ENCODE peak calls at places on chromosomes 6 and 20, in nine cellular contexts. One of them, this sample, is unnamed. For H3K36me3, the result is how much of the 10 kb centered on the place peaks cover.

GRCh38 chr20:41249781-41250281 is 67.7 kb downstream of the ZHX3 start:
- DNase-seq in cardiac muscle cell: peak
- DNase-seq in sigmoid colon: peak
- DNase-seq in Caco-2: peak
- DNase-seq in upper lobe of left lung: no peak
- DNase-seq in naive thymus-derived CD4-positive, alpha-beta T cell: no peak
- DNase-seq in GM23338: peak
- DNase-seq in IMR-90: peak
- DNase-seq in spleen: no peak
- DNase-seq in this sample: no peak

GRCh38 chr6:14734416-14735340 is 511.2 kb upstream of the JARID2 start:
- DNase-seq in cardiac muscle cell: peak
- DNase-seq in sigmoid colon: no peak
- DNase-seq in Caco-2: no peak
- DNase-seq in upper lobe of left lung: no peak
- DNase-seq in naive thymus-derived CD4-positive, alpha-beta T cell: peak
- DNase-seq in GM23338: no peak
- DNase-seq in IMR-90: peak
- DNase-seq in spleen: no peak
- DNase-seq in this sample: no peak

GRCh38 chr6:692356-692851 is 535 bp downstream of the EXOC2 start:
- DNase-seq in cardiac muscle cell: peak
- DNase-seq in sigmoid colon: peak
- DNase-seq in Caco-2: peak
- DNase-seq in upper lobe of left lung: peak
- DNase-seq in naive thymus-derived CD4-positive, alpha-beta T cell: peak
- DNase-seq in GM23338: peak
- DNase-seq in IMR-90: peak
- DNase-seq in spleen: peak
- DNase-seq in this sample: no peak

GRCh38 chr6:168865-169455 is 123.3 kb upstream of the DUSP22 start:
- DNase-seq in cardiac muscle cell: peak
- DNase-seq in sigmoid colon: no peak
- DNase-seq in Caco-2: no peak
- DNase-seq in upper lobe of left lung: no peak
- DNase-seq in naive thymus-derived CD4-positive, alpha-beta T cell: peak
- DNase-seq in GM23338: peak
- DNase-seq in IMR-90: peak
- DNase-seq in spleen: no peak
- DNase-seq in this sample: no peak

GRCh38 chr20:35014537-35014936 is 58.9 kb downstream of the MYH7B start:
- DNase-seq in cardiac muscle cell: no peak
- DNase-seq in sigmoid colon: no peak
- DNase-seq in Caco-2: no peak
- DNase-seq in upper lobe of left lung: no peak
- DNase-seq in naive thymus-derived CD4-positive, alpha-beta T cell: no peak
- DNase-seq in GM23338: no peak
- DNase-seq in IMR-90: no peak
- DNase-seq in spleen: no peak
- DNase-seq in this sample: peak

GRCh38 chr6:149566372-149567193 is at the start of gene GINM1:
- DNase-seq in cardiac muscle cell: peak
- DNase-seq in sigmoid colon: peak
- DNase-seq in Caco-2: peak
- DNase-seq in upper lobe of left lung: peak
- DNase-seq in naive thymus-derived CD4-positive, alpha-beta T cell: peak
- DNase-seq in GM23338: peak
- DNase-seq in IMR-90: peak
- DNase-seq in spleen: peak
- DNase-seq in this sample: no peak

GRCh38 chr6:120055071-120055470 is 705.5 kb upstream of the MAN1A1 start:
- DNase-seq in cardiac muscle cell: no peak
- DNase-seq in sigmoid colon: no peak
- DNase-seq in Caco-2: no peak
- DNase-seq in upper lobe of left lung: no peak
- DNase-seq in naive thymus-derived CD4-positive, alpha-beta T cell: no peak
- DNase-seq in GM23338: no peak
- DNase-seq in IMR-90: no peak
- DNase-seq in spleen: no peak
- DNase-seq in this sample: no peak

GRCh38 chr6:167279766-167280440 is 11.2 kb upstream of the UNC93A start:
- DNase-seq in cardiac muscle cell: no peak
- DNase-seq in sigmoid colon: no peak
- DNase-seq in Caco-2: no peak
- DNase-seq in upper lobe of left lung: no peak
- DNase-seq in naive thymus-derived CD4-positive, alpha-beta T cell: no peak
- DNase-seq in GM23338: no peak
- DNase-seq in IMR-90: no peak
- DNase-seq in spleen: no peak
- DNase-seq in this sample: no peak

GRCh38 chr6:169664227-169664626 is 37.6 kb downstream of the WDR27 start:
- DNase-seq in cardiac muscle cell: no peak
- DNase-seq in sigmoid colon: no peak
- DNase-seq in Caco-2: no peak
- DNase-seq in upper lobe of left lung: no peak
- DNase-seq in naive thymus-derived CD4-positive, alpha-beta T cell: no peak
- DNase-seq in GM23338: no peak
- DNase-seq in IMR-90: no peak
- DNase-seq in spleen: no peak
- DNase-seq in this sample: no peak

GRCh38 chr20:15289337-15289736 is 951.9 kb upstream of the FLRT3 start:
- DNase-seq in cardiac muscle cell: no peak
- DNase-seq in sigmoid colon: no peak
- DNase-seq in Caco-2: no peak
- DNase-seq in upper lobe of left lung: no peak
- DNase-seq in naive thymus-derived CD4-positive, alpha-beta T cell: no peak
- DNase-seq in GM23338: no peak
- DNase-seq in IMR-90: no peak
- DNase-seq in spleen: no peak
- DNase-seq in this sample: no peak

GRCh38 chr6:168053086-168053956 is 25.7 kb downstream of the FRMD1 start:
- DNase-seq in cardiac muscle cell: no peak
- DNase-seq in sigmoid colon: no peak
- DNase-seq in Caco-2: no peak
- DNase-seq in upper lobe of left lung: no peak
- DNase-seq in naive thymus-derived CD4-positive, alpha-beta T cell: no peak
- DNase-seq in GM23338: no peak
- DNase-seq in IMR-90: no peak
- DNase-seq in spleen: peak
- DNase-seq in this sample: no peak

GRCh38 chr20:9110365-9110764 is 41.5 kb downstream of the PLCB4 start:
- DNase-seq in cardiac muscle cell: no peak
- DNase-seq in sigmoid colon: no peak
- DNase-seq in Caco-2: no peak
- DNase-seq in upper lobe of left lung: no peak
- DNase-seq in naive thymus-derived CD4-positive, alpha-beta T cell: no peak
- DNase-seq in GM23338: no peak
- DNase-seq in IMR-90: peak
- DNase-seq in spleen: no peak
- DNase-seq in this sample: no peak

GRCh38 chr6:24332306-24332705 is 25.6 kb downstream of the DCDC2 start:
- DNase-seq in cardiac muscle cell: peak
- DNase-seq in sigmoid colon: no peak
- DNase-seq in Caco-2: peak
- DNase-seq in upper lobe of left lung: no peak
- DNase-seq in naive thymus-derived CD4-positive, alpha-beta T cell: no peak
- DNase-seq in GM23338: no peak
- DNase-seq in IMR-90: no peak
- DNase-seq in spleen: no peak
- DNase-seq in this sample: no peak

GRCh38 chr6:22613695-22614094 is 44.3 kb downstream of the HDGFL1 start:
- DNase-seq in cardiac muscle cell: peak
- DNase-seq in sigmoid colon: no peak
- DNase-seq in Caco-2: no peak
- DNase-seq in upper lobe of left lung: no peak
- DNase-seq in naive thymus-derived CD4-positive, alpha-beta T cell: no peak
- DNase-seq in GM23338: no peak
- DNase-seq in IMR-90: peak
- DNase-seq in spleen: no peak
- DNase-seq in this sample: no peak

GRCh38 chr6:28105286-28105685 is 19.1 kb upstream of the ZSCAN16 start:
- DNase-seq in cardiac muscle cell: peak
- DNase-seq in sigmoid colon: no peak
- DNase-seq in Caco-2: no peak
- DNase-seq in upper lobe of left lung: no peak
- DNase-seq in naive thymus-derived CD4-positive, alpha-beta T cell: no peak
- DNase-seq in GM23338: peak
- DNase-seq in IMR-90: no peak
- DNase-seq in spleen: no peak
- DNase-seq in this sample: no peak

GRCh38 chr6:100435299-100435698 is 29.4 kb downstream of the SIM1 start:
- DNase-seq in cardiac muscle cell: no peak
- DNase-seq in sigmoid colon: no peak
- DNase-seq in Caco-2: no peak
- DNase-seq in upper lobe of left lung: no peak
- DNase-seq in naive thymus-derived CD4-positive, alpha-beta T cell: no peak
- DNase-seq in GM23338: peak
- DNase-seq in IMR-90: no peak
- DNase-seq in spleen: no peak
- DNase-seq in this sample: no peak

GRCh38 chr6:89667872-89668556 is 29.5 kb upstream of the LYRM2 start:
- DNase-seq in cardiac muscle cell: peak
- DNase-seq in sigmoid colon: no peak
- DNase-seq in Caco-2: no peak
- DNase-seq in upper lobe of left lung: no peak
- DNase-seq in naive thymus-derived CD4-positive, alpha-beta T cell: no peak
- DNase-seq in GM23338: peak
- DNase-seq in IMR-90: no peak
- DNase-seq in spleen: no peak
- DNase-seq in this sample: no peak
- H3K36me3 ChIP-seq in cardiac muscle cell: half or more
- H3K36me3 ChIP-seq in sigmoid colon: under half
- H3K36me3 ChIP-seq in Caco-2: under half
- H3K36me3 ChIP-seq in upper lobe of left lung: half or more
- H3K36me3 ChIP-seq in naive thymus-derived CD4-positive, alpha-beta T cell: under half
- H3K36me3 ChIP-seq in GM23338: half or more
- H3K36me3 ChIP-seq in IMR-90: under half
- H3K36me3 ChIP-seq in spleen: under half
- H3K36me3 ChIP-seq in this sample: under half

DNA sequence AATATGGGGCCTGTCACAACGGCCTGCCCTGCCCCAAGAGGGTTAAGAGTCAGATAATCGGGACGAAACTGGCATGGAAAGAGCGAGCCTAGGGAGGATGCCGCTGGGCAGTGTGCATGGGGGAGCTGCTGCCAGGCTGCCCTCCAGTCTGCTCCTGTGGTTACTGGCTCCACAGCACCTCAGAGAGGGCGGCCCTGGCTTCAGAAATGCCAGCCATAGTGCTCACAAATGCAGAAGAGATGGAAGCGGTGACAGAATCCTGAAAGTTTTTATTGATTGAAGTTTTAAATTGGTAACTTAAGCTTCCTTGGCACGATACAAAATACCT is 57.9 kb downstream of the VAPB start:
- DNase-seq in cardiac muscle cell: no peak
- DNase-seq in sigmoid colon: no peak
- DNase-seq in Caco-2: no peak
- DNase-seq in upper lobe of left lung: no peak
- DNase-seq in naive thymus-derived CD4-positive, alpha-beta T cell: no peak
- DNase-seq in GM23338: no peak
- DNase-seq in IMR-90: no peak
- DNase-seq in spleen: no peak
- DNase-seq in this sample: no peak
- H3K36me3 ChIP-seq in cardiac muscle cell: under half
- H3K36me3 ChIP-seq in sigmoid colon: under half
- H3K36me3 ChIP-seq in Caco-2: under half
- H3K36me3 ChIP-seq in upper lobe of left lung: half or more
- H3K36me3 ChIP-seq in naive thymus-derived CD4-positive, alpha-beta T cell: under half
- H3K36me3 ChIP-seq in GM23338: under half
- H3K36me3 ChIP-seq in IMR-90: under half
- H3K36me3 ChIP-seq in spleen: under half
- H3K36me3 ChIP-seq in this sample: under half

GRCh38 chr6:137877113-137877512 is 10.1 kb downstream of the TNFAIP3 start:
- DNase-seq in cardiac muscle cell: no peak
- DNase-seq in sigmoid colon: no peak
- DNase-seq in Caco-2: no peak
- DNase-seq in upper lobe of left lung: no peak
- DNase-seq in naive thymus-derived CD4-positive, alpha-beta T cell: peak
- DNase-seq in GM23338: no peak
- DNase-seq in IMR-90: no peak
- DNase-seq in spleen: no peak
- DNase-seq in this sample: no peak

GRCh38 chr6:137878070-137878809 is 11.2 kb downstream of the TNFAIP3 start:
- DNase-seq in cardiac muscle cell: no peak
- DNase-seq in sigmoid colon: no peak
- DNase-seq in Caco-2: no peak
- DNase-seq in upper lobe of left lung: no peak
- DNase-seq in naive thymus-derived CD4-positive, alpha-beta T cell: peak
- DNase-seq in GM23338: no peak
- DNase-seq in IMR-90: no peak
- DNase-seq in spleen: no peak
- DNase-seq in this sample: no peak

GRCh38 chr6:137874204-137875001 is 7.3 kb downstream of the TNFAIP3 start:
- DNase-seq in cardiac muscle cell: peak
- DNase-seq in sigmoid colon: no peak
- DNase-seq in Caco-2: no peak
- DNase-seq in upper lobe of left lung: peak
- DNase-seq in naive thymus-derived CD4-positive, alpha-beta T cell: peak
- DNase-seq in GM23338: no peak
- DNase-seq in IMR-90: no peak
- DNase-seq in spleen: no peak
- DNase-seq in this sample: no peak

GRCh38 chr6:137875606-137876005 is 8.5 kb downstream of the TNFAIP3 start:
- DNase-seq in cardiac muscle cell: no peak
- DNase-seq in sigmoid colon: no peak
- DNase-seq in Caco-2: no peak
- DNase-seq in upper lobe of left lung: no peak
- DNase-seq in naive thymus-derived CD4-positive, alpha-beta T cell: peak
- DNase-seq in GM23338: no peak
- DNase-seq in IMR-90: no peak
- DNase-seq in spleen: no peak
- DNase-seq in this sample: no peak

DNA sequence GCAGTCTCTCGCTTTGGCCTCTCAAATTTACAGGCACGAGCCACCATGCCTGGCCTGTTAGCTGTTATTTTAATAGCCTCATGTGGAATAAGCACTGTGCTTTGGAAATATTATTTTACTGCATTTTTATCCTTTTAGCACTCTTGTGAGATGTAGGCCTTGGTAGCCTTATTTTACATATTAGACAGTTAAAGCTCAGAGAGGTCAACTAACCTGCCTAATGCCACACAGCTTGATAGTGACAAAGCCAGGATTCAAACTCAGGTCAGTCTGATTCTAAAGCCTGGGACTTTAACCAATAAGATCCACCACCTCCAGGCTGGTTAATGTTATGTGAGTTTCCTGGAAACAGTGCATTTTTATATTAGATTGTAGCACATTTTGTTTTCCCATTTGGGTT is 9.5 kb downstream of the TNFAIP3 start:
- DNase-seq in cardiac muscle cell: no peak
- DNase-seq in sigmoid colon: no peak
- DNase-seq in Caco-2: no peak
- DNase-seq in upper lobe of left lung: no peak
- DNase-seq in naive thymus-derived CD4-positive, alpha-beta T cell: no peak
- DNase-seq in GM23338: no peak
- DNase-seq in IMR-90: no peak
- DNase-seq in spleen: no peak
- DNase-seq in this sample: no peak
- H3K36me3 ChIP-seq in cardiac muscle cell: half or more
- H3K36me3 ChIP-seq in sigmoid colon: half or more
- H3K36me3 ChIP-seq in Caco-2: under half
- H3K36me3 ChIP-seq in upper lobe of left lung: half or more
- H3K36me3 ChIP-seq in naive thymus-derived CD4-positive, alpha-beta T cell: half or more
- H3K36me3 ChIP-seq in GM23338: under half
- H3K36me3 ChIP-seq in IMR-90: half or more
- H3K36me3 ChIP-seq in spleen: half or more
- H3K36me3 ChIP-seq in this sample: half or more

GRCh38 chr6:164854526-164854925 is 454.9 kb downstream of the C6orf118 start:
- DNase-seq in cardiac muscle cell: no peak
- DNase-seq in sigmoid colon: no peak
- DNase-seq in Caco-2: no peak
- DNase-seq in upper lobe of left lung: no peak
- DNase-seq in naive thymus-derived CD4-positive, alpha-beta T cell: no peak
- DNase-seq in GM23338: no peak
- DNase-seq in IMR-90: no peak
- DNase-seq in spleen: no peak
- DNase-seq in this sample: no peak
- H3K36me3 ChIP-seq in cardiac muscle cell: under half
- H3K36me3 ChIP-seq in sigmoid colon: under half
- H3K36me3 ChIP-seq in Caco-2: under half
- H3K36me3 ChIP-seq in upper lobe of left lung: under half
- H3K36me3 ChIP-seq in naive thymus-derived CD4-positive, alpha-beta T cell: under half
- H3K36me3 ChIP-seq in GM23338: under half
- H3K36me3 ChIP-seq in IMR-90: under half
- H3K36me3 ChIP-seq in spleen: under half
- H3K36me3 ChIP-seq in this sample: under half